ENCODE peak calls at places on chromosomes 2 and 18, in four cellular contexts. J is WTC11, D is HepG2, A is K562. U is an unnamed sample.

GRCh38 chr2:135742307-135742838 is 718 bp downstream of the UBXN4 start:
- DNase-seq in J (peak), A (peak), D (peak), U (peak)

GRCh38 chr2:201647431-201647830 is 4.1 kb upstream of the TMEM237 start:
- DNase-seq in D (no peak), J (no peak), A (no peak), U (no peak)

GRCh38 chr2:109531221-109531620 is 82.5 kb downstream of the SEPTIN10 start:
- DNase-seq in A (no peak), J (no peak), D (no peak), U (no peak)

GRCh38 chr2:173300458-173300857 is 54.2 kb upstream of the CDCA7 start:
- DNase-seq in J (no peak), A (peak), D (peak), U (no peak)

GRCh38 chr18:10455726-10456453 is 1.5 kb downstream of the APCDD1 start:
- DNase-seq in J (peak), D (no peak), A (no peak), U (no peak)

GRCh38 chr2:21038403-21039073 is 5.3 kb downstream of the APOB start:
- DNase-seq in A (no peak), J (no peak), D (peak), U (no peak)

GRCh38 chr2:236654496-236654895 is 84.9 kb downstream of the ACKR3 start:
- DNase-seq in A (no peak), J (no peak), D (no peak), U (no peak)

GRCh38 chr18:9546468-9546867 is 67.9 kb downstream of the PPP4R1 start:
- DNase-seq in J (no peak), D (no peak), A (no peak), U (no peak)

GRCh38 chr2:48851161-48851560 is 95.6 kb upstream of the LHCGR start:
- DNase-seq in J (no peak), A (no peak), D (no peak), U (no peak)

GRCh38 chr2:75464348-75464946 is 96.3 kb downstream of the EVA1A start:
- DNase-seq in D (peak), A (peak), J (no peak), U (peak)

GRCh38 chr18:55265130-55265675 is 305.9 kb upstream of the CCDC68 start:
- DNase-seq in J (no peak), A (no peak), D (no peak), U (no peak)

GRCh38 chr18:59994357-59994756 is 94.6 kb downstream of the PMAIP1 start:
- DNase-seq in A (no peak), D (no peak), J (no peak), U (peak)

GRCh38 chr2:36663851-36664715 is 32.4 kb upstream of the VIT start:
- DNase-seq in A (peak), D (peak), J (no peak), U (peak)

GRCh38 chr18:10303171-10303570 is 151.3 kb upstream of the APCDD1 start:
- DNase-seq in A (no peak), D (no peak), J (no peak), U (no peak)

GRCh38 chr18:10336749-10337148 is 117.7 kb upstream of the APCDD1 start:
- DNase-seq in J (no peak), D (no peak), A (no peak), U (no peak)

GRCh38 chr2:191954446-191954845 is 107.6 kb upstream of the CAVIN2 start:
- DNase-seq in A (no peak), D (no peak), J (no peak), U (no peak)

GRCh38 chr18:77107218-77107815 is 25.3 kb downstream of the MBP start:
- DNase-seq in J (no peak), D (no peak), A (no peak), U (no peak)

GRCh38 chr2:25378731-25379490 is 37.2 kb upstream of the DNMT3A start:
- DNase-seq in A (no peak), D (no peak), J (peak), U (no peak)

GRCh38 chr18:49362431-49362830 is 98.0 kb downstream of the DYM start:
- DNase-seq in J (no peak), A (no peak), D (no peak), U (no peak)

GRCh38 chr18:69617888-69618287 is 217.2 kb downstream of the DOK6 start:
- DNase-seq in D (no peak), J (no peak), A (no peak), U (no peak)

GRCh38 chr18:6294119-6294784 is 120.5 kb downstream of the L3MBTL4 start:
- DNase-seq in J (no peak), A (no peak), D (no peak), U (no peak)

GRCh38 chr2:240813231-240813921 is 6.6 kb downstream of the KIF1A start:
- DNase-seq in D (no peak), J (no peak), A (no peak), U (no peak)

GRCh38 chr2:221635949-221636348 is 63.8 kb upstream of the EPHA4 start:
- DNase-seq in D (peak), A (no peak), J (no peak), U (peak)

GRCh38 chr2:101793277-101793969 is 95.9 kb downstream of the MAP4K4 start:
- DNase-seq in D (peak), A (no peak), J (peak), U (no peak)

GRCh38 chr18:6022089-6022444 is 126.7 kb upstream of the TMEM200C start:
- DNase-seq in D (no peak), A (no peak), J (no peak), U (no peak)

GRCh38 chr2:217279571-217279970 is 419.7 kb upstream of the TNP1 start:
- DNase-seq in A (no peak), J (no peak), D (no peak), U (no peak)

GRCh38 chr2:96856776-96857673 is 791 bp downstream of the ANKRD39 start:
- DNase-seq in D (peak), A (peak), J (no peak), U (peak)

GRCh38 chr18:31275722-31276463 is 42.1 kb upstream of the DSG1 start:
- DNase-seq in J (no peak), D (no peak), A (no peak), U (peak)

GRCh38 chr2:171602352-171602751 is 80.1 kb downstream of the CYBRD1 start:
- DNase-seq in D (no peak), J (no peak), A (no peak), U (no peak)

GRCh38 chr2:142112648-142113278 is 18.1 kb downstream of the LRP1B start:
- DNase-seq in A (no peak), D (no peak), J (no peak), U (no peak)

GRCh38 chr2:8644605-8645175 is 37.2 kb upstream of the ID2 start:
- DNase-seq in A (peak), D (no peak), J (peak), U (no peak)

GRCh38 chr18:46213295-46213694 is 109.1 kb downstream of the HAUS1 start:
- DNase-seq in D (peak), J (no peak), A (peak), U (peak)

GRCh38 chr2:169301596-169302330 is 60.6 kb downstream of the LRP2 start:
- DNase-seq in D (no peak), A (no peak), J (no peak), U (no peak)

GRCh38 chr2:119638891-119639539 is 40.0 kb upstream of the TMEM177 start:
- DNase-seq in A (no peak), J (peak), D (no peak), U (no peak)

GRCh38 chr2:195590866-195591215 is 66.2 kb upstream of the SLC39A10 start:
- DNase-seq in J (no peak), A (no peak), D (no peak), U (no peak)

GRCh38 chr2:160666019-160666676 is 172.5 kb upstream of the RBMS1 start:
- DNase-seq in D (peak), A (no peak), J (no peak), U (peak)

GRCh38 chr2:28470759-28471158 is 25.1 kb upstream of the PLB1 start:
- DNase-seq in D (no peak), J (no peak), A (no peak), U (no peak)

GRCh38 chr2:218733615-218734021 is 23.0 kb downstream of the TTLL4 start:
- DNase-seq in A (no peak), D (peak), J (no peak), U (peak)

GRCh38 chr2:218734190-218734975 is 23.7 kb downstream of the TTLL4 start:
- DNase-seq in D (peak), J (no peak), A (no peak), U (no peak)

GRCh38 chr2:218736535-218736934 is 25.9 kb downstream of the TTLL4 start:
- DNase-seq in A (no peak), D (no peak), J (no peak), U (no peak)

GRCh38 chr2:218732052-218732760 is 21.6 kb downstream of the TTLL4 start:
- DNase-seq in J (no peak), D (peak), A (no peak), U (no peak)

GRCh38 chr2:218732761-218733158 is 22.1 kb downstream of the TTLL4 start:
- DNase-seq in A (no peak), D (no peak), J (no peak), U (no peak)
- TF ChIP-seq NR3C1 in A (no peak), D (no peak), J (no peak), U (no peak)

DNA sequence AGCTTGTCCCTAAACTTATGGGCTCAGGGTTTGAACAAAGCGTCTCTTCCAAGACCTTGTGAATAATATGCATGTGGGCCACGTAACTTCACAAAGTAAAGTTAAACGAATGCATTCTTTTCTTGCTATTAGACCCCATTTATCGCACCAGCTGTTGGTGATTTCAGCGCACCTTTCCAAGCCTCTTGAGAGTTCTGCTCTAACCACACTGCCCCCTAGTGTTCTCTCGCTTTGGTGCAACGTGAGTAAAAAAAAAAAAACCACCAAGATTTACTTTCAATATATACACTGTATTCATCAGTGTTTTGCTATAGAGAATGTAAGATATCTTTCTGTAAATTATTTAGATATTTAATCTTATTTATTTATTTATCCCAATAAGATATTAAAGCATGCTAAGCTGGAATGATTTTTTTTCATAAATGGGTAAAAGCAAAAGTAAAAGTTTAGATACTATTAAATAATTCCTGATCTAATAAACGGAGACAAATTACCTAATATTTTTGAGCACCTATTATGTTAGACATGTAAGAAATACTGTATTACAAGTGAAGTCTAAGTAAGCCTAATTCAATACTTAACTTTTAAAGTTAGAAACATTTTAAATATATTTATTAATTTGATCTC is 459.5 kb downstream of the DLGAP1 start:
- DNase-seq in D (peak), J (peak), A (peak), U (no peak)
- TF ChIP-seq NR3C1 in D (no peak), J (no peak), A (no peak), U (no peak)

GRCh38 chr2:215274829-215275228 is 37.0 kb upstream of the ATIC start:
- DNase-seq in A (no peak), D (no peak), J (no peak), U (no peak)

GRCh38 chr2:215269397-215270117 is 42.3 kb upstream of the ATIC start:
- DNase-seq in J (peak), D (peak), A (peak), U (peak)

GRCh38 chr2:215272918-215273317 is 38.9 kb upstream of the ATIC start:
- DNase-seq in J (no peak), A (no peak), D (no peak), U (no peak)

GRCh38 chr2:215271466-215271865 is 40.4 kb upstream of the ATIC start:
- DNase-seq in D (no peak), J (peak), A (no peak), U (no peak)

DNA sequence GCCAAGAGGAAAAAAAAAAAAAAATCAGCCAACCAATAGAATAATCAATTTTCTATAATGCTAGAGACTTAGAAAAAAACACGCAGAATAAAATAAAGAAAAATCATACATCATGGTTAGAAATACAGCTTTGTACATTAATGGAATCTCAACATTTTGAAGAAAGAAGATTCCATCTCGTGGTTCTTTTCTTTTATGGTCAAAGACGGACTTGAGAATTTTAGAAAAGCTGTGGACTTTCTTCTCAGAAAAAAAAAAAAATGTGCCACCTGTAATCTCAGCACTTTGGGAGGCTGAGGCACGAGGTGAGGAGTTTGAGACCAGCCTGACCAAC is 41.8 kb upstream of the ATIC start:
- DNase-seq in D (no peak), J (no peak), A (no peak), U (no peak)
- TF ChIP-seq NR3C1 in D (no peak), J (no peak), A (no peak), U (no peak)

GRCh38 chr2:10535703-10536102 is 87.6 kb upstream of the ODC1 start:
- DNase-seq in A (no peak), J (no peak), D (no peak), U (no peak)

GRCh38 chr2:10533811-10534321 is 85.7 kb upstream of the ODC1 start:
- DNase-seq in J (no peak), D (no peak), A (no peak), U (no peak)

GRCh38 chr2:10536569-10537133 is 88.5 kb upstream of the ODC1 start:
- DNase-seq in D (no peak), J (no peak), A (no peak), U (peak)

GRCh38 chr2:10532631-10533101 is 84.5 kb upstream of the ODC1 start:
- DNase-seq in A (no peak), J (no peak), D (no peak), U (no peak)

DNA sequence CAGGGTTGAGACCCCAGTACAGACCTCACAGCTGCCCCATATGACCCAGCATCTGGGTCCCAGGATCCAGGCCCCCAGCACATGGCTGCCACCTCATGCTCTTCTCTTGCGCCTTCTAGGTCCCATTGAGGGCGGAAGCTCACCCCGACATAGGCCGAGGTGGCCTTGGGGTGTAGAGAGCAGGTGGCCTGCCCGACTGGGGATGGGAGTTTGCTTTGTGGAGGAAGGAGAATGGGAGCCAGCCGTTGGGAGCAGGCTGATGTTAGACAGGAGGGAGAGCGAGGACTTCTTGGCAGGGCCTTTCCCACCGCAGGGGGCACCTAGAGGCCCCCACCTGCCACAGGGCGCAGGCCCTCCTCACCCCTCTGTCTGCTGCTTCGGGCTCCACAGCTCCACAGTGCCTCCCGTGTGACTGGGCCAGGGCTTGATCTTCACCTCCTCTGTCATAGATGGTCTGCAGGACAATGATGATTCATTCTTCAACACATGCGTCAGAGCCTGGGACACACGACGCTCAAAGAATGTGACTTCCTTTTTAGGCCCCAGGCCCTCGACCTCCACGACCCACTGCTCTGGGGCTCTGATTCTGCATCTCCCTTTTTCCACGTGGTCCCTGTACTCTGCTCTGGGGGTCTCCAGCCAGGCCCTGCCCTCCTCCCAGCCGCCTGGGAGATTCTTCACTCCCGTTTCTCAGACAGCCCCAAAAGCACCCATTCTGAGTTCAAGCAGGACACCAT is 86.6 kb upstream of the ODC1 start:
- DNase-seq in A (no peak), D (peak), J (no peak), U (no peak)
- TF ChIP-seq NR3C1 in A (no peak), D (no peak), J (no peak), U (no peak)

GRCh38 chr2:145601306-145601925 is 1081.5 kb upstream of the ZEB2 start:
- DNase-seq in A (no peak), J (no peak), D (no peak), U (no peak)
- TF ChIP-seq NR3C1 in A (no peak), J (no peak), D (no peak), U (no peak)

GRCh38 chr2:238459081-238459629 is 32.4 kb downstream of the ASB1 start:
- DNase-seq in A (no peak), J (no peak), D (no peak), U (no peak)
- TF ChIP-seq NR3C1 in A (no peak), J (no peak), D (no peak), U (no peak)

DNA sequence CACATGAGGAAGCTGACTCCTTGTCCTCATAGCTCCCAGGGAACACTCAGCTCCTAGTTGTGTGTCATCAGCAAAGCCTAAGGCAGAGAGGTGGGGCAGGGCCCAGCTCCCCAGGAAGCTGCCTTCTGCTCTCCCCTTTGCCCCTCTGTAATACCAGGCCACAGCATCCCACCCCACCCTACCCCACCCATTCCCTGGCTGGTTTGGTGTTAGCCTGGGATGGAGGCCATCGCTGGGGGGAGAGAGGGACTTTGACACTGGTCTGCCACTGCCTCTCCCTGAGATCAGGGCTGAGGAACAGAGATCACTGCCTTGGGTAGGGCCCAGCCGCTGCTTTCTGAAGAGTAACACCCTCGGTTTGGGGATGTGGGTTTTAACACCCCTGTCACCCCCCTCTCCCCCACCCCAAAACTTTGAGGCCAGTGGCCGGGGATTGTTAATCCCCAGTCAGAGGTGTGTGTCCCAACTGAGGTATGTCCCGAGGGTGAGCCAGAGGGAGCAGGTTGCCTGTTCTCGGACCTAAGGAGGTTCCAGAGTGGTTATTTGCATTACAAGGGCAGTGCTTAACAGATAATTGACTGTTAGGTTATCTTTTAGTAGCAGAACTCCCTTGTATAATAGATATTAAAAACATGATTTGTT is 41.4 kb downstream of the TET3 start:
- DNase-seq in J (no peak), D (no peak), A (peak), U (no peak)
- TF ChIP-seq NR3C1 in J (no peak), D (no peak), A (no peak), U (no peak)

GRCh38 chr2:215737496-215737895 is 275.9 kb downstream of the MREG start:
- DNase-seq in J (peak), A (no peak), D (no peak), U (no peak)

GRCh38 chr2:215731108-215731507 is 282.2 kb downstream of the MREG start:
- DNase-seq in J (no peak), D (no peak), A (no peak), U (no peak)

GRCh38 chr2:215738360-215738759 is 275.0 kb downstream of the MREG start:
- DNase-seq in D (no peak), A (no peak), J (no peak), U (no peak)

GRCh38 chr2:215740071-215740470 is 273.3 kb downstream of the MREG start:
- DNase-seq in A (no peak), D (no peak), J (no peak), U (no peak)

GRCh38 chr2:215736653-215737290 is 276.6 kb downstream of the MREG start:
- DNase-seq in J (peak), D (peak), A (peak), U (peak)
- TF ChIP-seq NR3C1 in J (no peak), D (no peak), A (no peak), U (no peak)